ENCODE peak calls at places on chromosomes 6 and 20, in ten cellular contexts. B is left ventricle myocardium inferior; V is foreskin keratinocyte; W is CD8-positive, alpha-beta T cell; E is testis; A is lung; R is left lung; P is neural progenitor cell; I is astrocyte; G is WERI-Rb-1. Q is an unnamed sample.

GRCh38 chr20:13213335-13213734 is 7.7 kb upstream of the ISM1 start:
- DNase-seq in E (no peak), I (no peak), W (no peak), A (no peak), R (no peak), P (no peak), G (no peak), B (no peak), V (no peak), Q (no peak)

GRCh38 chr20:58800134-58800650 is 50.5 kb downstream of the GNAS-AS1 start:
- DNase-seq in G (no peak), V (no peak), W (no peak), B (no peak), P (peak), R (no peak), E (no peak), I (no peak), A (no peak), Q (no peak)

GRCh38 chr6:168411130-168411529 is 29.9 kb upstream of the SMOC2 start:
- DNase-seq in I (no peak), B (no peak), P (no peak), R (peak), W (no peak), V (no peak), G (no peak), E (no peak), A (no peak), Q (no peak)

GRCh38 chr6:68635706-68636513 is 828 bp downstream of the ADGRB3 start:
- DNase-seq in E (peak), W (no peak), I (no peak), P (peak), B (peak), V (peak), A (no peak), G (peak), R (peak), Q (no peak)

GRCh38 chr6:3258201-3258600 is 546 bp upstream of the PSMG4 start:
- DNase-seq in V (no peak), R (no peak), P (no peak), B (no peak), I (no peak), G (no peak), A (no peak), E (no peak), W (no peak), Q (no peak)

GRCh38 chr20:58659841-58660240 is 8.8 kb downstream of the STX16 start:
- DNase-seq in P (no peak), V (no peak), B (no peak), R (no peak), G (no peak), W (no peak), E (no peak), A (no peak), I (no peak), Q (no peak)

GRCh38 chr6:100269189-100269588 is 195.5 kb downstream of the SIM1 start:
- DNase-seq in W (no peak), B (no peak), I (peak), R (no peak), V (no peak), G (no peak), A (no peak), E (no peak), P (no peak), Q (no peak)

GRCh38 chr6:47174502-47175023 is 132.4 kb upstream of the ADGRF1 start:
- DNase-seq in W (no peak), G (no peak), R (no peak), E (no peak), I (no peak), V (no peak), P (no peak), A (no peak), B (no peak), Q (no peak)

GRCh38 chr6:138370631-138371451 is 6.9 kb upstream of the SMIM28 start:
- DNase-seq in B (no peak), R (no peak), I (no peak), V (no peak), P (no peak), E (no peak), A (no peak), G (no peak), W (no peak), Q (no peak)

GRCh38 chr6:11785449-11785951 is 6.9 kb upstream of the ADTRP start:
- DNase-seq in G (no peak), E (no peak), V (peak), I (peak), B (no peak), P (no peak), R (no peak), W (no peak), A (no peak), Q (peak)

GRCh38 chr6:52576054-52576391 is 837 bp downstream of the TRAM2 start:
- DNase-seq in E (peak), A (no peak), W (no peak), B (no peak), P (no peak), V (no peak), I (no peak), G (no peak), R (no peak), Q (no peak)

GRCh38 chr6:48098923-48099322 is 12.1 kb downstream of the PTCHD4 start:
- DNase-seq in R (peak), A (no peak), B (peak), E (no peak), G (no peak), V (no peak), W (no peak), P (no peak), I (peak), Q (no peak)

GRCh38 chr6:32562931-32563330 is 26.7 kb downstream of the HLA-DRB1 start:
- DNase-seq in W (no peak), E (no peak), G (no peak), B (no peak), R (no peak), P (no peak), V (no peak), I (no peak), A (no peak), Q (no peak)

GRCh38 chr6:4313044-4313686 is 177.8 kb upstream of the ECI2 start:
- DNase-seq in R (no peak), I (peak), W (no peak), E (no peak), G (no peak), V (peak), P (peak), B (peak), A (peak), Q (peak)

GRCh38 chr20:48845000-48845399 is 17.2 kb upstream of the PREX1 start:
- DNase-seq in G (no peak), P (no peak), W (no peak), E (no peak), A (no peak), R (no peak), I (no peak), B (no peak), V (peak), Q (no peak)

GRCh38 chr20:46406986-46407670 is 713 bp upstream of the ELMO2 start:
- DNase-seq in E (peak), G (peak), A (peak), B (peak), I (peak), W (peak), P (peak), V (peak), R (peak), Q (peak)

GRCh38 chr20:2750343-2751251 is 49.8 kb downstream of the CPXM1 start:
- DNase-seq in A (peak), G (no peak), E (peak), P (peak), W (no peak), I (no peak), V (peak), R (no peak), B (no peak), Q (peak)

GRCh38 chr20:17586250-17586649 is 16.4 kb downstream of the DSTN start:
- DNase-seq in B (no peak), V (no peak), E (no peak), A (no peak), G (no peak), W (no peak), I (no peak), R (no peak), P (no peak), Q (no peak)

GRCh38 chr6:100155141-100155540 is 161.1 kb upstream of the MCHR2 start:
- DNase-seq in I (no peak), E (no peak), P (no peak), A (no peak), G (no peak), V (no peak), R (no peak), W (no peak), B (no peak), Q (no peak)

GRCh38 chr6:146582857-146583256 is 15.9 kb upstream of the ADGB start:
- DNase-seq in A (peak), R (peak), G (no peak), B (peak), I (no peak), W (no peak), E (peak), V (no peak), P (no peak), Q (no peak)

GRCh38 chr6:36676142-36677058 is 2.1 kb upstream of the CDKN1A start:
- DNase-seq in P (peak), V (peak), E (no peak), B (no peak), I (peak), W (no peak), R (no peak), A (no peak), G (peak), Q (peak)

GRCh38 chr20:3543901-3544507 is 73.2 kb downstream of the ATRN start:
- DNase-seq in P (no peak), B (no peak), A (no peak), E (no peak), V (peak), W (no peak), R (no peak), I (peak), G (no peak), Q (peak)

GRCh38 chr6:87078983-87079616 is 15.8 kb downstream of the CGA start:
- DNase-seq in P (peak), B (peak), V (peak), G (peak), I (peak), A (peak), R (no peak), E (peak), W (peak), Q (peak)

GRCh38 chr20:63611646-63612045 is 15.3 kb downstream of the GMEB2 start:
- DNase-seq in V (no peak), R (peak), P (no peak), W (no peak), E (no peak), A (no peak), I (no peak), B (no peak), G (no peak), Q (no peak)

GRCh38 chr6:139881728-139882211 is 507.3 kb upstream of the CITED2 start:
- DNase-seq in P (peak), W (no peak), G (peak), E (peak), R (no peak), I (peak), A (no peak), V (peak), B (no peak), Q (peak)

GRCh38 chr20:64080013-64080812 is at the start of gene OPRL1:
- DNase-seq in I (no peak), B (no peak), A (no peak), E (no peak), W (peak), R (peak), P (peak), V (no peak), G (no peak), Q (peak)

GRCh38 chr6:14423955-14424354 is 306.4 kb downstream of the CD83 start:
- DNase-seq in G (no peak), A (no peak), R (no peak), V (no peak), P (no peak), I (no peak), B (no peak), E (no peak), W (no peak), Q (no peak)
- H3K27ac ChIP-seq in G (no peak), A (no peak), R (no peak), V (no peak), P (no peak), I (no peak), B (peak), E (no peak), W (no peak), Q (no peak)

GRCh38 chr6:131390322-131390721 is 182.7 kb upstream of the ARG1 start:
- DNase-seq in B (no peak), R (no peak), I (no peak), P (no peak), A (no peak), E (no peak), G (no peak), V (no peak), W (no peak), Q (no peak)
- TF ChIP-seq CTCF in B (no peak), R (no peak), I (no peak), P (no peak), A (no peak), E (no peak), G (no peak), V (no peak), W (no peak), Q (no peak)

GRCh38 chr20:61696181-61696735 is 369.4 kb downstream of the TAF4 start:
- DNase-seq in G (no peak), B (no peak), A (no peak), W (no peak), P (no peak), E (no peak), R (peak), V (no peak), I (no peak), Q (no peak)
- H3K27ac ChIP-seq in G (no peak), B (no peak), A (no peak), W (no peak), P (no peak), E (no peak), R (no peak), V (no peak), I (no peak), Q (no peak)

GRCh38 chr20:32993484-32994050 is 10.7 kb downstream of the SUN5 start:
- DNase-seq in E (no peak), R (no peak), A (no peak), G (no peak), B (no peak), P (no peak), V (no peak), W (peak), I (no peak), Q (no peak)

GRCh38 chr20:32991386-32991785 is 12.8 kb downstream of the SUN5 start:
- DNase-seq in G (no peak), P (no peak), E (no peak), A (no peak), V (no peak), W (peak), R (no peak), I (no peak), B (no peak), Q (no peak)

GRCh38 chr20:32990426-32990825 is 13.8 kb downstream of the SUN5 start:
- DNase-seq in P (no peak), I (no peak), R (no peak), E (no peak), A (no peak), B (no peak), G (no peak), V (no peak), W (no peak), Q (no peak)

GRCh38 chr20:32989507-32990283 is 14.5 kb downstream of the SUN5 start:
- DNase-seq in G (no peak), A (no peak), R (no peak), B (no peak), I (no peak), P (no peak), W (no peak), E (no peak), V (no peak), Q (no peak)

GRCh38 chr20:32992015-32992641 is 12.1 kb downstream of the SUN5 start:
- DNase-seq in A (no peak), G (no peak), B (no peak), I (no peak), P (no peak), E (no peak), R (no peak), V (no peak), W (no peak), Q (no peak)
- TF ChIP-seq CTCF in A (no peak), G (peak), B (no peak), I (no peak), P (peak), E (no peak), R (no peak), V (no peak), W (no peak), Q (no peak)

GRCh38 chr20:31516651-31517050 is 2.4 kb downstream of the HM13 start:
- DNase-seq in A (no peak), E (no peak), I (no peak), P (no peak), B (no peak), V (no peak), W (no peak), G (no peak), R (no peak), Q (no peak)

GRCh38 chr20:31517373-31517772 is 3.1 kb downstream of the HM13 start:
- DNase-seq in P (peak), W (no peak), E (peak), R (no peak), B (peak), I (peak), G (peak), V (peak), A (no peak), Q (peak)

GRCh38 chr20:31515072-31515774 is 981 bp downstream of the HM13 start:
- DNase-seq in G (no peak), P (no peak), V (no peak), R (no peak), B (no peak), I (no peak), A (no peak), W (no peak), E (no peak), Q (no peak)

GRCh38 chr20:31515775-31516107 is 1.5 kb downstream of the HM13 start:
- DNase-seq in W (no peak), I (no peak), R (no peak), B (no peak), G (no peak), A (no peak), P (no peak), V (no peak), E (no peak), Q (no peak)

GRCh38 chr20:31516166-31516565 is 1.9 kb downstream of the HM13 start:
- DNase-seq in G (no peak), W (no peak), P (no peak), V (no peak), R (no peak), A (no peak), I (no peak), E (no peak), B (no peak), Q (no peak)
- H3K27ac ChIP-seq in G (no peak), W (no peak), P (no peak), V (no peak), R (peak), A (no peak), I (no peak), E (no peak), B (no peak), Q (no peak)

DNA sequence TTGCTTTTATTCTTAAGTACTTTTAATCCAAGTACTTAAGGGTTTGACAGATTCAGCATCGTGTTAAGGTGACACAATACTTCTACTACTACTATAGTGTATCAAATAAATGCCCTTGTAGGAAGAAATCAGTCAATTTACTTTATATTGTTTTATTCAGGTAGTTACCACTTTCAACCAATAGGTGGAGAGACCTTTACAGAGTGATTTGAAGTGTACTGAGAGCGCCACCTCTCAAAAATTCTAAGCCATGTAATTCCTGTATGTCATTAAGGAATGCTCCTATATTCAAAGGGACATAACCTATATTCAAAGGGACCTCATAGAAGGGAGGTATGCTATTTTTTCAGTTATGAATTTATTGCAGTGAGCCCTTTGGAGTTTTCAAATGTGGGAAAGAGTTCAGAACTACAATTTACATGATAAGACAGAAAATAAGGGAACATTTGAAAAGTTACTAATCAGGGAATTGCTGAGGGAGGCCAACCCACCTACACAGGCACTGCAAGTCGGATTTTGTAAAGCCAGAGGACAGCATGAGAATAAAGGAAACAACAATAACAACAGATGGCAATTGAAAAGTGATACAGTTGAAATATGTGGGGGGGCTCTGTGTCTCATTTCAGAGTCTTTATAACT is 955.6 kb downstream of the TBC1D32 start:
- DNase-seq in A (no peak), E (peak), V (peak), P (peak), B (no peak), R (no peak), I (no peak), G (peak), W (no peak), Q (peak)
- TF ChIP-seq CTCF in A (no peak), E (peak), V (peak), P (peak), B (peak), R (no peak), I (peak), G (peak), W (no peak), Q (peak)

GRCh38 chr6:157273756-157274088 is 49.6 kb downstream of the TMEM242 start:
- DNase-seq in V (peak), I (no peak), P (peak), B (peak), E (peak), G (peak), R (peak), W (peak), A (no peak), Q (no peak)
- H3K27ac ChIP-seq in V (no peak), I (no peak), P (no peak), B (peak), E (peak), G (no peak), R (no peak), W (peak), A (no peak), Q (no peak)

GRCh38 chr20:50594591-50595432 is 84.6 kb downstream of the PTPN1 start:
- DNase-seq in I (no peak), G (peak), E (no peak), V (no peak), W (no peak), P (no peak), B (no peak), A (no peak), R (peak), Q (no peak)
- TF ChIP-seq CTCF in I (no peak), G (no peak), E (no peak), V (no peak), W (no peak), P (no peak), B (no peak), A (no peak), R (no peak), Q (no peak)